ENCODE peak calls at places on chromosomes 16 and 17, in ten cellular contexts. M, O, K, U, Q, N, V, C, R and I are unnamed samples.
A peak's percentile ranks its signal among the peaks of the same experiment; 100 is the strongest.

GRCh38 chr17:71975331-71975801 is 145.5 kb upstream of the SOX9 start:
- DNase-seq in R (no peak), K (no peak), U (no peak), Q (no peak), M (no peak), V (no peak), N (no peak), C (no peak), O (peak; percentile 65), I (no peak)

GRCh38 chr17:70317416-70317815 is 148.1 kb downstream of the KCNJ2 start:
- DNase-seq in R (no peak), M (no peak), K (no peak), Q (no peak), N (no peak), U (no peak), C (no peak), O (no peak), V (no peak), I (no peak)

GRCh38 chr17:8430966-8431365 is 4.7 kb upstream of the NDEL1 start:
- DNase-seq in V (no peak), C (no peak), M (no peak), N (no peak), K (no peak), R (no peak), Q (no peak), O (peak; percentile 71), U (no peak), I (no peak)

GRCh38 chr16:75462804-75463203 is 1.7 kb downstream of the TMEM170A start:
- DNase-seq in C (no peak), K (peak; percentile 43), M (no peak), Q (no peak), U (no peak), R (no peak), V (no peak), O (no peak), N (peak; percentile 52), I (no peak)

GRCh38 chr17:40854175-40854814 is 12.7 kb downstream of the KRT12 start:
- DNase-seq in K (no peak), N (no peak), V (no peak), C (peak; percentile 86), Q (no peak), M (no peak), O (no peak), U (no peak), R (no peak), I (no peak)

GRCh38 chr17:80662557-80662956 is 117.9 kb downstream of the RPTOR start:
- DNase-seq in Q (no peak), N (no peak), K (no peak), M (no peak), V (no peak), R (no peak), U (no peak), O (no peak), C (no peak), I (no peak)

GRCh38 chr17:3730881-3731429 is 7.3 kb downstream of the HASPIN start:
- DNase-seq in V (no peak), R (no peak), Q (no peak), K (no peak), U (no peak), C (no peak), N (no peak), M (no peak), O (no peak), I (no peak)

GRCh38 chr17:10247806-10248334 is 49.5 kb upstream of the GAS7 start:
- DNase-seq in K (no peak), M (no peak), N (no peak), O (no peak), C (peak; percentile 8), V (no peak), U (no peak), R (no peak), Q (no peak), I (no peak)

GRCh38 chr16:51757921-51758479 is 606.9 kb upstream of the SALL1 start:
- DNase-seq in C (no peak), N (no peak), V (no peak), Q (no peak), M (no peak), K (no peak), R (no peak), U (no peak), O (no peak), I (no peak)

GRCh38 chr17:8836821-8837426 is 30.6 kb downstream of the PIK3R6 start:
- DNase-seq in V (no peak), N (no peak), R (no peak), M (peak; percentile 6), U (no peak), Q (no peak), K (no peak), O (no peak), C (no peak), I (no peak)

GRCh38 chr17:7218166-7218565 is 1.5 kb downstream of the DLG4 start:
- DNase-seq in Q (no peak), M (no peak), C (no peak), O (no peak), R (no peak), V (no peak), K (no peak), N (no peak), U (no peak), I (no peak)

GRCh38 chr17:41171881-41172280 is 3.9 kb upstream of the KRTAP4-3 start:
- DNase-seq in V (no peak), N (no peak), C (no peak), K (no peak), O (no peak), R (no peak), M (no peak), U (no peak), Q (no peak), I (no peak)

GRCh38 chr17:67514998-67515397 is 137.9 kb downstream of the PITPNC1 start:
- DNase-seq in N (peak; percentile 55), Q (no peak), M (no peak), O (no peak), U (no peak), K (peak; percentile 13), R (no peak), V (no peak), C (peak; percentile 34), I (no peak)

GRCh38 chr17:48358203-48358602 is 71.8 kb downstream of the SKAP1 start:
- DNase-seq in Q (no peak), U (no peak), R (no peak), C (no peak), M (no peak), K (no peak), V (no peak), O (no peak), N (no peak), I (no peak)

GRCh38 chr17:64025732-64026294 is 5.4 kb upstream of the ICAM2 start:
- DNase-seq in Q (peak; percentile 90), M (peak; percentile 86), U (peak; percentile 72), R (peak; percentile 85), K (peak; percentile 84), O (peak; percentile 82), C (peak; percentile 80), V (peak; percentile 68), N (peak; percentile 75), I (peak; percentile 93)

GRCh38 chr17:27630607-27631408 is at the start of gene LGALS9:
- DNase-seq in V (no peak), U (no peak), R (no peak), Q (peak; percentile 9), N (peak; percentile 65), M (no peak), K (peak; percentile 89), O (no peak), C (peak; percentile 24), I (no peak)

GRCh38 chr17:1122681-1123396 is 56.9 kb downstream of the ABR start:
- DNase-seq in O (peak; percentile 85), R (peak; percentile 89), V (peak; percentile 92), Q (peak; percentile 80), K (peak; percentile 95), C (peak; percentile 83), U (peak; percentile 79), N (peak; percentile 93), M (peak; percentile 92), I (peak; percentile 64)

GRCh38 chr16:87099001-87099740 is 218.0 kb downstream of the C16orf95 start:
- DNase-seq in Q (no peak), R (peak; percentile 50), K (no peak), O (no peak), C (no peak), V (peak; percentile 13), N (no peak), M (no peak), U (no peak), I (no peak)

GRCh38 chr16:31467151-31467550 is 4.8 kb upstream of the TGFB1I1 start:
- DNase-seq in O (no peak), V (no peak), Q (no peak), R (no peak), C (no peak), U (no peak), M (no peak), K (no peak), N (peak; percentile 4), I (no peak)

GRCh38 chr17:19645608-19646250 is 2.8 kb upstream of the ALDH3A2 start:
- DNase-seq in C (peak; percentile 58), M (no peak), R (peak; percentile 63), K (peak; percentile 54), U (peak; percentile 4), O (peak; percentile 35), N (peak; percentile 74), V (peak; percentile 35), Q (peak; percentile 25), I (no peak)

GRCh38 chr16:64089697-64090096 is 1032.2 kb downstream of the CDH11 start:
- DNase-seq in V (no peak), Q (no peak), R (peak; percentile 15), U (no peak), K (peak; percentile 4), O (no peak), M (no peak), N (no peak), C (peak; percentile 1), I (no peak)

GRCh38 chr17:3695723-3696411 is at the start of gene P2RX5:
- DNase-seq in Q (peak; percentile 9), V (no peak), R (peak; percentile 76), M (peak; percentile 66), K (peak; percentile 34), N (peak; percentile 68), O (no peak), C (no peak), U (no peak), I (peak; percentile 26)

GRCh38 chr16:67846320-67847063 is at the start of gene NUTF2:
- DNase-seq in R (peak; percentile 91), C (peak; percentile 97), Q (peak; percentile 94), N (peak; percentile 98), U (peak; percentile 86), V (peak; percentile 96), K (peak; percentile 95), M (peak; percentile 97), O (peak; percentile 98), I (peak; percentile 91)

GRCh38 chr16:4489030-4489429 is 12.8 kb downstream of the HMOX2 start:
- DNase-seq in R (no peak), Q (no peak), N (no peak), O (no peak), V (no peak), K (no peak), U (no peak), M (no peak), C (peak; percentile 67), I (no peak)

GRCh38 chr17:57671546-57672204 is 73.4 kb downstream of the CCDC182 start:
- DNase-seq in K (peak; percentile 61), M (peak; percentile 74), V (peak; percentile 65), Q (peak; percentile 57), N (peak; percentile 90), C (peak; percentile 74), O (peak; percentile 87), U (peak; percentile 34), R (peak; percentile 91), I (peak; percentile 57)

GRCh38 chr16:21703589-21704174 is 39.9 kb downstream of the OTOA start:
- DNase-seq in U (no peak), R (no peak), Q (no peak), N (peak; percentile 22), O (no peak), V (no peak), K (no peak), C (no peak), M (no peak), I (no peak)

GRCh38 chr17:9886141-9886930 is 18.7 kb downstream of the RCVRN start:
- DNase-seq in Q (no peak), N (no peak), U (no peak), M (no peak), K (no peak), V (no peak), C (no peak), R (no peak), O (no peak), I (no peak)

GRCh38 chr16:82655315-82655714 is 28.5 kb downstream of the CDH13 start:
- DNase-seq in M (no peak), C (no peak), N (peak; percentile 43), K (peak; percentile 64), Q (peak; percentile 62), R (no peak), U (peak; percentile 19), O (no peak), V (no peak), I (peak; percentile 62)